ENCODE peak calls at places on chromosomes 5 and 9, in five cellular contexts. One of them, this sample, is unnamed.

GRCh38 chr5:92678576-92679105 is 902.4 kb downstream of the NR2F1-AS1 start:
- DNase-seq in ELR: peak; percentile 30
- DNase-seq in fibroblast of pulmonary artery: peak; percentile 13
- DNase-seq in stimulated activated CD4-positive, alpha-beta T cell treated with anti-CD3 and anti-CD28 coated beads, Interleukin-2, amount 100 ng/mL, for 48 hours: no peak
- DNase-seq in activated naive CD8-positive, alpha-beta T cell treated with anti-CD3 and anti-CD28 coated beads, Interleukin-2, amount 50 U/mL, for 16 hours: no peak
- DNase-seq in this sample: no peak

GRCh38 chr5:76084496-76085285 is 1.5 kb downstream of the SV2C start:
- DNase-seq in ELR: no peak
- DNase-seq in fibroblast of pulmonary artery: peak; percentile 16
- DNase-seq in stimulated activated CD4-positive, alpha-beta T cell treated with anti-CD3 and anti-CD28 coated beads, Interleukin-2, amount 100 ng/mL, for 48 hours: no peak
- DNase-seq in activated naive CD8-positive, alpha-beta T cell treated with anti-CD3 and anti-CD28 coated beads, Interleukin-2, amount 50 U/mL, for 16 hours: no peak
- DNase-seq in this sample: no peak

GRCh38 chr5:150576449-150576949 is 64.0 kb upstream of the SYNPO start:
- DNase-seq in ELR: no peak
- DNase-seq in fibroblast of pulmonary artery: no peak
- DNase-seq in stimulated activated CD4-positive, alpha-beta T cell treated with anti-CD3 and anti-CD28 coated beads, Interleukin-2, amount 100 ng/mL, for 48 hours: no peak
- DNase-seq in activated naive CD8-positive, alpha-beta T cell treated with anti-CD3 and anti-CD28 coated beads, Interleukin-2, amount 50 U/mL, for 16 hours: no peak
- DNase-seq in this sample: no peak

GRCh38 chr5:57416246-57416996 is 66.2 kb downstream of the ACTBL2 start:
- DNase-seq in ELR: no peak
- DNase-seq in fibroblast of pulmonary artery: peak; percentile 66
- DNase-seq in stimulated activated CD4-positive, alpha-beta T cell treated with anti-CD3 and anti-CD28 coated beads, Interleukin-2, amount 100 ng/mL, for 48 hours: no peak
- DNase-seq in activated naive CD8-positive, alpha-beta T cell treated with anti-CD3 and anti-CD28 coated beads, Interleukin-2, amount 50 U/mL, for 16 hours: no peak
- DNase-seq in this sample: no peak

GRCh38 chr9:94011134-94011533 is 56.0 kb upstream of the BARX1 start:
- DNase-seq in ELR: no peak
- DNase-seq in fibroblast of pulmonary artery: peak; percentile 34
- DNase-seq in stimulated activated CD4-positive, alpha-beta T cell treated with anti-CD3 and anti-CD28 coated beads, Interleukin-2, amount 100 ng/mL, for 48 hours: no peak
- DNase-seq in activated naive CD8-positive, alpha-beta T cell treated with anti-CD3 and anti-CD28 coated beads, Interleukin-2, amount 50 U/mL, for 16 hours: no peak
- DNase-seq in this sample: no peak

GRCh38 chr9:130549093-130549735 is 30.2 kb upstream of the FUBP3 start:
- DNase-seq in ELR: no peak
- DNase-seq in fibroblast of pulmonary artery: no peak
- DNase-seq in stimulated activated CD4-positive, alpha-beta T cell treated with anti-CD3 and anti-CD28 coated beads, Interleukin-2, amount 100 ng/mL, for 48 hours: no peak
- DNase-seq in activated naive CD8-positive, alpha-beta T cell treated with anti-CD3 and anti-CD28 coated beads, Interleukin-2, amount 50 U/mL, for 16 hours: no peak
- DNase-seq in this sample: no peak

GRCh38 chr9:2916382-2916985 is 72.6 kb upstream of the PUM3 start:
- DNase-seq in ELR: no peak
- DNase-seq in fibroblast of pulmonary artery: peak; percentile 0
- DNase-seq in stimulated activated CD4-positive, alpha-beta T cell treated with anti-CD3 and anti-CD28 coated beads, Interleukin-2, amount 100 ng/mL, for 48 hours: no peak
- DNase-seq in activated naive CD8-positive, alpha-beta T cell treated with anti-CD3 and anti-CD28 coated beads, Interleukin-2, amount 50 U/mL, for 16 hours: no peak
- DNase-seq in this sample: no peak

GRCh38 chr5:54278031-54278830 is 32.1 kb downstream of the ARL15 start:
- DNase-seq in ELR: no peak
- DNase-seq in fibroblast of pulmonary artery: no peak
- DNase-seq in stimulated activated CD4-positive, alpha-beta T cell treated with anti-CD3 and anti-CD28 coated beads, Interleukin-2, amount 100 ng/mL, for 48 hours: no peak
- DNase-seq in activated naive CD8-positive, alpha-beta T cell treated with anti-CD3 and anti-CD28 coated beads, Interleukin-2, amount 50 U/mL, for 16 hours: no peak
- DNase-seq in this sample: no peak

GRCh38 chr5:53779541-53779981 is 219.1 kb downstream of the NDUFS4 start:
- DNase-seq in ELR: peak; percentile 74
- DNase-seq in fibroblast of pulmonary artery: peak; percentile 88
- DNase-seq in stimulated activated CD4-positive, alpha-beta T cell treated with anti-CD3 and anti-CD28 coated beads, Interleukin-2, amount 100 ng/mL, for 48 hours: no peak
- DNase-seq in activated naive CD8-positive, alpha-beta T cell treated with anti-CD3 and anti-CD28 coated beads, Interleukin-2, amount 50 U/mL, for 16 hours: no peak
- DNase-seq in this sample: peak; percentile 77